ENCODE peak calls at places on chromosomes 6 and 20, in five cellular contexts. One of them, this sample, is unnamed. For H3K27me3, the result is how much of the 10 kb centered on the place peaks cover.

GRCh38 chr6:90835584-90836212 is 248.8 kb upstream of the MAP3K7 start:
- DNase-seq in Caco-2: no peak
- DNase-seq in lung: no peak
- DNase-seq in brain microvascular endothelial cell: no peak
- DNase-seq in keratinocyte: no peak
- DNase-seq in this sample: no peak

GRCh38 chr6:70162972-70163371 is 139.9 kb downstream of the COL9A1 start:
- DNase-seq in brain microvascular endothelial cell: no peak
- DNase-seq in keratinocyte: no peak
- DNase-seq in lung: no peak
- DNase-seq in Caco-2: no peak
- DNase-seq in this sample: no peak

GRCh38 chr6:64985726-64986125 is 721.3 kb downstream of the EYS start:
- DNase-seq in lung: no peak
- DNase-seq in brain microvascular endothelial cell: no peak
- DNase-seq in keratinocyte: no peak
- DNase-seq in Caco-2: no peak
- DNase-seq in this sample: no peak

GRCh38 chr20:18263723-18264122 is 24.6 kb upstream of the ZNF133 start:
- DNase-seq in lung: no peak
- DNase-seq in keratinocyte: no peak
- DNase-seq in Caco-2: peak
- DNase-seq in brain microvascular endothelial cell: no peak
- DNase-seq in this sample: no peak

GRCh38 chr20:61230-61629 is 26.2 kb upstream of the DEFB125 start:
- DNase-seq in Caco-2: no peak
- DNase-seq in keratinocyte: no peak
- DNase-seq in brain microvascular endothelial cell: no peak
- DNase-seq in lung: no peak
- DNase-seq in this sample: no peak

GRCh38 chr6:160972111-160972510 is 19.5 kb upstream of the MAP3K4 start:
- DNase-seq in lung: no peak
- DNase-seq in Caco-2: no peak
- DNase-seq in keratinocyte: peak
- DNase-seq in brain microvascular endothelial cell: peak
- DNase-seq in this sample: no peak

GRCh38 chr6:13524801-13525508 is 37.6 kb upstream of the GFOD1 start:
- DNase-seq in lung: no peak
- DNase-seq in brain microvascular endothelial cell: no peak
- DNase-seq in Caco-2: no peak
- DNase-seq in keratinocyte: no peak
- DNase-seq in this sample: no peak

GRCh38 chr20:63290677-63291472 is 2.1 kb upstream of the COL20A1 start:
- DNase-seq in keratinocyte: no peak
- DNase-seq in Caco-2: no peak
- DNase-seq in brain microvascular endothelial cell: peak
- DNase-seq in lung: no peak
- DNase-seq in this sample: peak

GRCh38 chr6:44234101-44235090 is 11.0 kb downstream of the SLC29A1 start:
- DNase-seq in keratinocyte: no peak
- DNase-seq in Caco-2: peak
- DNase-seq in brain microvascular endothelial cell: peak
- DNase-seq in lung: no peak
- DNase-seq in this sample: peak

GRCh38 chr20:5863040-5863811 is 87.1 kb downstream of the TRMT6 start:
- DNase-seq in lung: no peak
- DNase-seq in brain microvascular endothelial cell: peak
- DNase-seq in Caco-2: no peak
- DNase-seq in keratinocyte: no peak
- DNase-seq in this sample: no peak

GRCh38 chr6:44456070-44456965 is 68.8 kb downstream of the CDC5L start:
- DNase-seq in brain microvascular endothelial cell: peak
- DNase-seq in keratinocyte: no peak
- DNase-seq in Caco-2: no peak
- DNase-seq in lung: no peak
- DNase-seq in this sample: peak

GRCh38 chr20:38125157-38126056 is 39.7 kb downstream of the TGM2 start:
- DNase-seq in brain microvascular endothelial cell: peak
- DNase-seq in keratinocyte: no peak
- DNase-seq in Caco-2: peak
- DNase-seq in lung: peak
- DNase-seq in this sample: no peak

GRCh38 chr20:4234128-4234527 is 218.8 kb upstream of the RNF24 start:
- DNase-seq in Caco-2: no peak
- DNase-seq in lung: no peak
- DNase-seq in keratinocyte: no peak
- DNase-seq in brain microvascular endothelial cell: peak
- DNase-seq in this sample: no peak

GRCh38 chr6:128233501-128233900 is 286.9 kb downstream of the PTPRK start:
- DNase-seq in lung: no peak
- DNase-seq in brain microvascular endothelial cell: no peak
- DNase-seq in Caco-2: no peak
- DNase-seq in keratinocyte: no peak
- DNase-seq in this sample: no peak

GRCh38 chr20:25320035-25320800 is 70.4 kb downstream of the ABHD12 start:
- DNase-seq in Caco-2: no peak
- DNase-seq in keratinocyte: no peak
- DNase-seq in brain microvascular endothelial cell: no peak
- DNase-seq in lung: no peak
- DNase-seq in this sample: no peak

GRCh38 chr6:77450924-77451323 is 12.4 kb downstream of the HTR1B start:
- DNase-seq in Caco-2: no peak
- DNase-seq in keratinocyte: no peak
- DNase-seq in lung: no peak
- DNase-seq in brain microvascular endothelial cell: no peak
- DNase-seq in this sample: no peak

GRCh38 chr6:73207221-73207837 is 18.0 kb downstream of the KHDC1L start:
- DNase-seq in keratinocyte: peak
- DNase-seq in brain microvascular endothelial cell: no peak
- DNase-seq in lung: no peak
- DNase-seq in Caco-2: no peak
- DNase-seq in this sample: no peak

GRCh38 chr6:118504611-118505010 is 43.5 kb upstream of the PLN start:
- DNase-seq in Caco-2: no peak
- DNase-seq in brain microvascular endothelial cell: no peak
- DNase-seq in lung: no peak
- DNase-seq in keratinocyte: no peak
- DNase-seq in this sample: no peak

GRCh38 chr20:10863337-10864060 is 189.7 kb upstream of the JAG1 start:
- DNase-seq in Caco-2: no peak
- DNase-seq in lung: no peak
- DNase-seq in brain microvascular endothelial cell: peak
- DNase-seq in keratinocyte: no peak
- DNase-seq in this sample: no peak

GRCh38 chr6:138499303-138499991 is at the start of gene NHSL1:
- DNase-seq in brain microvascular endothelial cell: no peak
- DNase-seq in keratinocyte: no peak
- DNase-seq in Caco-2: no peak
- DNase-seq in lung: no peak
- DNase-seq in this sample: no peak

GRCh38 chr6:2920671-2921112 is 17.6 kb upstream of the SERPINB9 start:
- DNase-seq in keratinocyte: no peak
- DNase-seq in lung: peak
- DNase-seq in Caco-2: no peak
- DNase-seq in brain microvascular endothelial cell: no peak
- DNase-seq in this sample: no peak

GRCh38 chr6:41228616-41229015 is 467 bp downstream of the TREML4 start:
- DNase-seq in keratinocyte: no peak
- DNase-seq in Caco-2: no peak
- DNase-seq in lung: no peak
- DNase-seq in brain microvascular endothelial cell: no peak
- DNase-seq in this sample: no peak

GRCh38 chr20:8153281-8153908 is 21.3 kb downstream of the PLCB1 start:
- DNase-seq in brain microvascular endothelial cell: peak
- DNase-seq in lung: no peak
- DNase-seq in keratinocyte: no peak
- DNase-seq in Caco-2: no peak
- DNase-seq in this sample: no peak

GRCh38 chr20:14445310-14445709 is 107.9 kb upstream of the FLRT3 start:
- DNase-seq in Caco-2: no peak
- DNase-seq in keratinocyte: peak
- DNase-seq in lung: no peak
- DNase-seq in brain microvascular endothelial cell: peak
- DNase-seq in this sample: no peak

GRCh38 chr6:169171951-169172350 is 81.7 kb downstream of the THBS2 start:
- DNase-seq in lung: peak
- DNase-seq in keratinocyte: no peak
- DNase-seq in Caco-2: no peak
- DNase-seq in brain microvascular endothelial cell: peak
- DNase-seq in this sample: no peak

GRCh38 chr6:31792741-31793140 is 2.8 kb downstream of the VARS1 start:
- DNase-seq in Caco-2: no peak
- DNase-seq in keratinocyte: peak
- DNase-seq in brain microvascular endothelial cell: peak
- DNase-seq in lung: no peak
- DNase-seq in this sample: no peak

GRCh38 chr6:37493047-37493995 is 6.4 kb downstream of the CCDC167 start:
- DNase-seq in keratinocyte: no peak
- DNase-seq in brain microvascular endothelial cell: no peak
- DNase-seq in Caco-2: no peak
- DNase-seq in lung: no peak
- DNase-seq in this sample: no peak

GRCh38 chr6:149963212-149963461 is 606 bp upstream of the ULBP1 start:
- DNase-seq in keratinocyte: no peak
- DNase-seq in brain microvascular endothelial cell: peak
- DNase-seq in lung: no peak
- DNase-seq in Caco-2: no peak
- DNase-seq in this sample: no peak

GRCh38 chr20:19936801-19937583 is 80.2 kb upstream of the NAA20 start:
- DNase-seq in Caco-2: no peak
- DNase-seq in keratinocyte: no peak
- DNase-seq in brain microvascular endothelial cell: no peak
- DNase-seq in lung: no peak
- DNase-seq in this sample: no peak

GRCh38 chr20:36824142-36824940 is 50.8 kb upstream of the DSN1 start:
- DNase-seq in keratinocyte: no peak
- DNase-seq in brain microvascular endothelial cell: no peak
- DNase-seq in lung: no peak
- DNase-seq in Caco-2: no peak
- DNase-seq in this sample: no peak

GRCh38 chr6:35717449-35718353 is 19.1 kb upstream of the ARMC12 start:
- DNase-seq in Caco-2: no peak
- DNase-seq in brain microvascular endothelial cell: no peak
- DNase-seq in keratinocyte: no peak
- DNase-seq in lung: no peak
- DNase-seq in this sample: no peak

DNA sequence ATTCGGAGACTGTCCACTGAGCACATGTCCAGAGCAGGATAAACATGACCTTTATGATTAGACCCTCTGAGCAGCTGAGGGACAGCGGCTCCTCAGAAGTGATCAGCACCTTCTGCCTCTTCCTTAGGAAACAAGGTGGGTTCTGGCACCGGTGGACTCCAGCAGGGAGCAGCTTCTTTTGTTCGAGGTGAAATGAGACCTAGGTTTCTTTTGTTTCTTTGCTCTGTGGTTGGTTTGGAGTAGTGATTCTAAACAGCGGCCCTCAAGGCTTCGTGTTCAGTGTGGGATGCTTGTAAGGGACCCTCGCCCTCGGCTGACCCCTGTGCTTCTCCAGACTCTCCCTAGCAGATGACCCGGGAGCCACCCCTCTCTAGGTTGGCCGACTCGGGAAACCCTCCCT is 14.6 kb upstream of the FRMD1 start:
- DNase-seq in Caco-2: no peak
- DNase-seq in keratinocyte: no peak
- DNase-seq in brain microvascular endothelial cell: no peak
- DNase-seq in lung: no peak
- DNase-seq in this sample: no peak
- H3K27me3 ChIP-seq in Caco-2: under half
- H3K27me3 ChIP-seq in keratinocyte: under half
- H3K27me3 ChIP-seq in brain microvascular endothelial cell: under half
- H3K27me3 ChIP-seq in lung: under half
- H3K27me3 ChIP-seq in this sample: under half

GRCh38 chr20:22374066-22374465 is 210.3 kb downstream of the FOXA2 start:
- DNase-seq in lung: no peak
- DNase-seq in Caco-2: no peak
- DNase-seq in keratinocyte: no peak
- DNase-seq in brain microvascular endothelial cell: no peak
- DNase-seq in this sample: no peak

GRCh38 chr20:22370137-22370536 is 214.2 kb downstream of the FOXA2 start:
- DNase-seq in keratinocyte: no peak
- DNase-seq in lung: no peak
- DNase-seq in Caco-2: no peak
- DNase-seq in brain microvascular endothelial cell: no peak
- DNase-seq in this sample: no peak

GRCh38 chr20:22371843-22372242 is 212.5 kb downstream of the FOXA2 start:
- DNase-seq in lung: no peak
- DNase-seq in Caco-2: no peak
- DNase-seq in brain microvascular endothelial cell: no peak
- DNase-seq in keratinocyte: no peak
- DNase-seq in this sample: no peak

GRCh38 chr20:22374678-22375590 is 209.4 kb downstream of the FOXA2 start:
- DNase-seq in lung: no peak
- DNase-seq in Caco-2: no peak
- DNase-seq in keratinocyte: no peak
- DNase-seq in brain microvascular endothelial cell: peak
- DNase-seq in this sample: no peak

GRCh38 chr20:22373164-22373895 is 211.0 kb downstream of the FOXA2 start:
- DNase-seq in lung: no peak
- DNase-seq in Caco-2: no peak
- DNase-seq in keratinocyte: no peak
- DNase-seq in brain microvascular endothelial cell: no peak
- DNase-seq in this sample: no peak
- H3K27me3 ChIP-seq in lung: under half
- H3K27me3 ChIP-seq in Caco-2: under half
- H3K27me3 ChIP-seq in keratinocyte: under half
- H3K27me3 ChIP-seq in brain microvascular endothelial cell: under half
- H3K27me3 ChIP-seq in this sample: under half

GRCh38 chr6:155132617-155133016 is 131.2 kb upstream of the CLDN20 start:
- DNase-seq in lung: no peak
- DNase-seq in keratinocyte: no peak
- DNase-seq in Caco-2: no peak
- DNase-seq in brain microvascular endothelial cell: no peak
- DNase-seq in this sample: no peak
- H3K27me3 ChIP-seq in lung: under half
- H3K27me3 ChIP-seq in keratinocyte: under half
- H3K27me3 ChIP-seq in Caco-2: under half
- H3K27me3 ChIP-seq in brain microvascular endothelial cell: under half
- H3K27me3 ChIP-seq in this sample: under half

DNA sequence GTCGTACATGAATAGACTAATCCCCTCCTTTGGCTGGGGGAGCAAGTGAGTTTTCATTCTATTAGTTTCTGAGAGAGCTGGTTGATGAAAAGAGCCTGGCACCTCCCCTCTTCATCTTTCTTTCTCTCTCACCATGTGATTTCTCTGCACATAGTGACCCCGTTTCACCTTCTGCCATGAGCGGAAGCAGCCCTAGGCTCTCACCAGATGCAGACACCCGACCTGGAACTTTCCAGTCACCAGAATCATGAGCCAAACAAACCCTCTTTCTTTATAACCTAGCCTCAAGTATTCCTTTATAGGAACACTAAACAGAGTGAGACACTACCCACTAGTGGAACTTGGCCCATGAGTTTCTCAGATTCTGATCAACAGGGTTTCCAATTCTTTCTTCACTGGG is 16.4 kb downstream of the OTOR start:
- DNase-seq in lung: no peak
- DNase-seq in brain microvascular endothelial cell: no peak
- DNase-seq in keratinocyte: no peak
- DNase-seq in Caco-2: no peak
- DNase-seq in this sample: no peak
- H3K27me3 ChIP-seq in lung: under half
- H3K27me3 ChIP-seq in brain microvascular endothelial cell: under half
- H3K27me3 ChIP-seq in keratinocyte: under half
- H3K27me3 ChIP-seq in Caco-2: under half
- H3K27me3 ChIP-seq in this sample: under half